ENCODE peak calls at places on chromosomes 11 and 22, in five cellular contexts. R is right atrium auricular region; B is effector CD4-positive, alpha-beta T cell; U is mucosa of gallbladder; H is SJCRH30. Z is an unnamed sample.

GRCh38 chr11:2269601-2270321 is 627 bp downstream of the ASCL2 start:
- DNase-seq in U (peak; percentile 60), B (no peak), R (peak; percentile 50), H (no peak), Z (peak; percentile 87)

GRCh38 chr22:27993774-27994350 is 74.8 kb upstream of the PITPNB start:
- DNase-seq in R (no peak), U (no peak), H (no peak), B (no peak), Z (no peak)

GRCh38 chr22:48301421-48301820 is 1526.3 kb downstream of the BRD1 start:
- DNase-seq in U (no peak), B (no peak), H (no peak), R (peak; percentile 50), Z (no peak)

GRCh38 chr11:565921-566509 is 5.2 kb downstream of the RASSF7 start:
- DNase-seq in U (no peak), R (no peak), H (no peak), B (no peak), Z (no peak)

GRCh38 chr11:86625981-86626380 is 46.4 kb downstream of the ME3 start:
- DNase-seq in U (no peak), B (no peak), R (no peak), H (no peak), Z (no peak)

GRCh38 chr11:57476883-57477506 is 16.7 kb downstream of the RTN4RL2 start:
- DNase-seq in U (peak; percentile 38), H (peak; percentile 45), R (no peak), B (no peak), Z (peak; percentile 59)

GRCh38 chr11:67384851-67385366 is 6.9 kb upstream of the RAD9A start:
- DNase-seq in U (no peak), R (no peak), B (no peak), H (no peak), Z (no peak)

GRCh38 chr11:114399903-114400221 is 449 bp downstream of the C11orf71 start:
- DNase-seq in B (no peak), R (peak; percentile 77), U (no peak), H (no peak), Z (peak; percentile 85)

GRCh38 chr11:45900916-45901617 is 6.0 kb downstream of the FREY1 start:
- DNase-seq in U (no peak), R (no peak), H (peak; percentile 52), B (no peak), Z (peak; percentile 48)

GRCh38 chr11:102868359-102868758 is 6.4 kb downstream of the MMP12 start:
- DNase-seq in B (no peak), U (no peak), R (no peak), H (no peak), Z (no peak)

GRCh38 chr22:36334838-36335603 is 52.7 kb downstream of the MYH9 start:
- DNase-seq in B (peak; percentile 53), U (no peak), R (no peak), H (peak; percentile 60), Z (peak; percentile 78)

GRCh38 chr22:28514314-28514713 is 165.3 kb downstream of the TTC28 start:
- DNase-seq in U (no peak), R (no peak), B (no peak), H (no peak), Z (no peak)

GRCh38 chr11:47907499-47907898 is 59.3 kb upstream of the NUP160 start:
- DNase-seq in R (no peak), U (no peak), H (no peak), B (no peak), Z (no peak)

GRCh38 chr11:122486793-122487495 is 168.6 kb upstream of the UBASH3B start:
- DNase-seq in U (no peak), R (no peak), H (peak; percentile 44), B (no peak), Z (peak; percentile 20)

GRCh38 chr11:78783301-78783700 is 208.6 kb upstream of the NARS2 start:
- DNase-seq in B (no peak), R (no peak), U (no peak), H (no peak), Z (no peak)

GRCh38 chr11:64040684-64041267 is 5.0 kb downstream of the FLRT1 start:
- DNase-seq in B (no peak), R (no peak), U (peak; percentile 14), H (no peak), Z (peak; percentile 89)

GRCh38 chr11:107711861-107712260 is at the start of gene SLN:
- DNase-seq in R (no peak), B (no peak), H (no peak), U (no peak), Z (no peak)

GRCh38 chr11:66888282-66888681 is 31.4 kb downstream of the LRFN4 start:
- DNase-seq in B (no peak), U (no peak), R (no peak), H (no peak), Z (no peak)

GRCh38 chr11:113645593-113646349 is 60.3 kb downstream of the TMPRSS5 start:
- DNase-seq in R (no peak), H (no peak), U (no peak), B (no peak), Z (no peak)

GRCh38 chr11:26983645-26984044 is 10.3 kb upstream of the FIBIN start:
- DNase-seq in U (no peak), B (no peak), R (no peak), H (no peak), Z (peak; percentile 70)

GRCh38 chr11:113431746-113432145 is 43.5 kb downstream of the DRD2 start:
- DNase-seq in B (no peak), R (no peak), U (no peak), H (peak; percentile 59), Z (no peak)

GRCh38 chr11:86244063-86244521 is 461 bp upstream of the EED start:
- DNase-seq in U (peak; percentile 89), H (peak; percentile 96), R (peak; percentile 86), B (peak; percentile 85), Z (peak; percentile 94)

GRCh38 chr22:33438273-33438672 is 380.1 kb upstream of the SYN3 start:
- DNase-seq in B (no peak), U (no peak), R (no peak), H (no peak), Z (no peak)

GRCh38 chr11:35046606-35047005 is 92.4 kb upstream of the CD44 start:
- DNase-seq in H (no peak), R (no peak), U (no peak), B (no peak), Z (no peak)

GRCh38 chr11:124761301-124762021 is 629 bp downstream of the ESAM start:
- DNase-seq in U (no peak), H (no peak), B (no peak), R (no peak), Z (peak; percentile 58)

GRCh38 chr11:118980191-118980881 is 8.8 kb downstream of the FOXR1 start:
- DNase-seq in U (peak; percentile 24), R (peak; percentile 67), B (no peak), H (no peak), Z (no peak)

GRCh38 chr22:43085658-43086606 is 3.3 kb downstream of the TTLL1 start:
- DNase-seq in B (no peak), H (no peak), U (no peak), R (no peak), Z (no peak)

GRCh38 chr11:110093407-110094297 is 460 bp downstream of the ZC3H12C start:
- DNase-seq in H (peak; percentile 72), U (peak; percentile 36), R (peak; percentile 64), B (no peak), Z (peak; percentile 67)

GRCh38 chr11:126514061-126514713 is 158.7 kb downstream of the ST3GAL4 start:
- DNase-seq in R (no peak), U (no peak), H (no peak), B (no peak), Z (no peak)

GRCh38 chr11:84899740-84900139 is 727.4 kb downstream of the DLG2 start:
- DNase-seq in H (peak; percentile 20), R (no peak), B (no peak), U (no peak), Z (peak; percentile 66)

GRCh38 chr11:27158763-27159679 is 118.4 kb downstream of the BBOX1 start:
- DNase-seq in H (peak; percentile 82), R (no peak), B (no peak), U (peak; percentile 54), Z (peak; percentile 70)

GRCh38 chr22:21642584-21643448 is 714 bp downstream of the SDF2L1 start:
- DNase-seq in R (no peak), U (peak; percentile 48), B (peak; percentile 37), H (peak; percentile 78), Z (peak; percentile 85)

GRCh38 chr11:70761094-70761905 is 363.0 kb downstream of the CTTN start:
- DNase-seq in R (no peak), B (no peak), U (no peak), H (no peak), Z (no peak)

GRCh38 chr11:74932169-74932568 is 16.7 kb downstream of the XRRA1 start:
- DNase-seq in R (no peak), H (peak; percentile 37), B (no peak), U (no peak), Z (no peak)

GRCh38 chr11:33197915-33198727 is 36.8 kb upstream of the CSTF3 start:
- DNase-seq in H (no peak), R (no peak), U (no peak), B (no peak), Z (no peak)

GRCh38 chr11:44986315-44986714 is 35.6 kb upstream of the TP53I11 start:
- DNase-seq in H (no peak), R (no peak), B (no peak), U (no peak), Z (no peak)